ENCODE peak calls at places on chromosomes 2 and 18, in five cellular contexts. C is breast epithelium, D is sigmoid colon, H is SK-N-SH, N is stomach. J is an unnamed sample.

GRCh38 chr2:75375646-75376582 is 176.6 kb upstream of the TACR1 start:
- DNase-seq in C (no peak), N (no peak), D (no peak), H (no peak), J (no peak)

GRCh38 chr2:46885376-46885775 is 30.2 kb downstream of the MCFD2 start:
- DNase-seq in H (no peak), D (peak; percentile 17), N (no peak), C (no peak), J (no peak)

GRCh38 chr2:37189452-37190153 is 1.1 kb upstream of the SULT6B1 start:
- DNase-seq in D (no peak), N (no peak), C (no peak), H (no peak), J (no peak)

GRCh38 chr2:12694990-12695774 is 21.6 kb upstream of the TRIB2 start:
- DNase-seq in D (no peak), N (no peak), H (no peak), C (no peak), J (peak; percentile 21)

GRCh38 chr2:68831688-68832087 is 39.5 kb downstream of the BMP10 start:
- DNase-seq in C (no peak), D (no peak), N (no peak), H (no peak), J (peak; percentile 78)

GRCh38 chr2:127143851-127144782 is 37.2 kb upstream of the BIN1 start:
- DNase-seq in D (no peak), C (no peak), N (no peak), H (no peak), J (no peak)

GRCh38 chr2:160566717-160567116 is 73.1 kb upstream of the RBMS1 start:
- DNase-seq in D (no peak), N (no peak), C (no peak), H (no peak), J (no peak)

GRCh38 chr2:101501443-101501842 is 26.5 kb upstream of the RFX8 start:
- DNase-seq in D (no peak), N (no peak), C (no peak), H (no peak), J (no peak)

GRCh38 chr2:219294356-219295351 is 14.5 kb downstream of the PTPRN start:
- DNase-seq in D (peak; percentile 91), C (peak; percentile 88), N (peak; percentile 92), H (peak; percentile 100), J (peak; percentile 94)

GRCh38 chr2:164252568-164253287 is 368.6 kb downstream of the GRB14 start:
- DNase-seq in D (no peak), N (no peak), C (no peak), H (no peak), J (no peak)

GRCh38 chr18:31510319-31510718 is 12.3 kb downstream of the DSG2 start:
- DNase-seq in N (no peak), C (no peak), D (no peak), H (no peak), J (no peak)

GRCh38 chr2:151808258-151809072 is 19.8 kb downstream of the ARL5A start:
- DNase-seq in C (no peak), H (peak; percentile 35), N (no peak), D (no peak), J (no peak)

GRCh38 chr2:160472839-160473251 is 20.8 kb downstream of the RBMS1 start:
- DNase-seq in H (no peak), C (no peak), D (no peak), N (no peak), J (no peak)

GRCh38 chr18:3402962-3403585 is 46.9 kb upstream of the TGIF1 start:
- DNase-seq in N (no peak), D (no peak), C (no peak), H (peak; percentile 28), J (no peak)

GRCh38 chr2:26123426-26123825 is 49.5 kb upstream of the GAREM2 start:
- DNase-seq in H (no peak), D (no peak), C (no peak), N (no peak), J (no peak)
- H3K27me3 ChIP-seq in H (no peaks in the 10 kb centered on the region), D (no peaks in the 10 kb centered on the region), C (no peaks in the 10 kb centered on the region), N (no peaks in the 10 kb centered on the region), J (no peaks in the 10 kb centered on the region)

GRCh38 chr2:190156750-190157277 is 94.3 kb upstream of the MSTN start:
- DNase-seq in N (no peak), D (no peak), H (no peak), C (no peak), J (no peak)

GRCh38 chr2:190162851-190163250 is 100.3 kb upstream of the MSTN start:
- DNase-seq in H (no peak), N (no peak), D (no peak), C (no peak), J (no peak)

GRCh38 chr2:190158798-190159434 is 96.4 kb upstream of the MSTN start:
- DNase-seq in C (no peak), N (no peak), D (no peak), H (no peak), J (no peak)

GRCh38 chr2:190159453-190159852 is 96.9 kb upstream of the MSTN start:
- DNase-seq in H (no peak), N (no peak), D (no peak), C (no peak), J (no peak)
- TF ChIP-seq POLR2AphosphoS5 in H (no peak), N (peak; percentile 17), D (peak; percentile 30), C (peak; percentile 30), J (peak; percentile 25)

DNA sequence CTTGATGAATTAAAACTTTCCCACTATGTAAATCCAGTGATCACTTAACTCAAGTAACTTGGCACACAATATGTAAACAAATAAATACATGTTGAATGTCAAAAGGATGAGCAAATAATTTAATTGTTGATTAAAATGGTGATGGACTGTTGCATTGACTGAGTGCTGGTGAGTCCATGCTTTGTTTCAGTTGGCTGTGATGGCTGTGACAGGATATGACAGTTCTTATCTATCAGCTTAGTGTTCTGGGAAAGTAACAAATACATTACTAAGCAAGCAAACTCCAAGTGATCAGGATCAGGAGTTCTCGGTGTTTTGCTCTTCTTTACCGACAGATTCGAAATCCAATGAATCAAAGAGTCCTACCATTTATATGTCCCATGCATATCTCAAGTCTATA is 2.7 kb upstream of the MOGAT1 start:
- DNase-seq in H (no peak), C (no peak), D (no peak), N (no peak), J (no peak)
- H3K27me3 ChIP-seq in H (peaks cover 5% of the 10 kb centered on the region), C (no peaks in the 10 kb centered on the region), D (peaks cover 6% of the 10 kb centered on the region), N (no peaks in the 10 kb centered on the region), J (no peaks in the 10 kb centered on the region)

DNA sequence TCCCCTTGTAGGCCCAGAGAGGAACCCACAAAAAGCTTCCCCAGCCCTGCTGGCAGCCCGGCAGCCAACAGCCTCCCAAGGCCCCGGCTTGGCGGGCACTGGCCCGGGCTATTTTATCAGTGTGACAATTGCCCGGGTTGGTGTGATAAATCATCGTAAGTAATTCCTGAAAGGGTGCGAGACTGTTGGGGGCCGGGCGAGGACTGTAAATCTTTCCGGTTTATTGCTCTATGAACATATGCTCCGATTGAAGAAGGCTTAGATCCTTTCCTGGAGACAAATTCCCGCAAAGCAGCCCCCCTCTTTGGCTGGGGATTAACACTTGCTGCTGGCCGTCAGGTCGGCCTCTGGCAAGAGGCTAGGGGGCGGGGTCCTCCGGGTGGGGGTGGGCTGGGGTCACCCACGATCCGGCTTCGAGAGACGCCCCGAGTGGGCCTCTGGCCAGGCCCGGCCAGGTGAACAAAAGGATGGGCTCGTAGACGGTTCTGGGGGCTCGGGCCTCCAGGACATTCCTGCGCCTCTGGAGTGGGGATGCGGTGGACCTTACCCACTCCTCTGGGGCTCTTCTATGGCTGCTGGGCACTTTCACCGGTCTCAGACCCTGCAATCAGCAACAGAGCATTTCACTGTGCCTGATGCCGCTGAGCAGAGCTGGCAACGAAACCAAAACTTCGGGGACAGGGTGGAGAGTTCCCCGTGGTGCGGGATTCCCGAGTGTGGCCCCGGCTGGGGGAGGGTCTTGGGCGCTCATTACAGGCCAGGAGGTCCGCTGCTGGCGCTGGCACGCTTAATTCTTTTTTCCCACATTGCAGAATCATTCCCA is 2.0 kb downstream of the HOXD3 start:
- DNase-seq in C (no peak), N (no peak), H (peak; percentile 73), D (no peak), J (no peak)
- TF ChIP-seq POLR2AphosphoS5 in C (no peak), N (no peak), H (no peak), D (no peak), J (no peak)

DNA sequence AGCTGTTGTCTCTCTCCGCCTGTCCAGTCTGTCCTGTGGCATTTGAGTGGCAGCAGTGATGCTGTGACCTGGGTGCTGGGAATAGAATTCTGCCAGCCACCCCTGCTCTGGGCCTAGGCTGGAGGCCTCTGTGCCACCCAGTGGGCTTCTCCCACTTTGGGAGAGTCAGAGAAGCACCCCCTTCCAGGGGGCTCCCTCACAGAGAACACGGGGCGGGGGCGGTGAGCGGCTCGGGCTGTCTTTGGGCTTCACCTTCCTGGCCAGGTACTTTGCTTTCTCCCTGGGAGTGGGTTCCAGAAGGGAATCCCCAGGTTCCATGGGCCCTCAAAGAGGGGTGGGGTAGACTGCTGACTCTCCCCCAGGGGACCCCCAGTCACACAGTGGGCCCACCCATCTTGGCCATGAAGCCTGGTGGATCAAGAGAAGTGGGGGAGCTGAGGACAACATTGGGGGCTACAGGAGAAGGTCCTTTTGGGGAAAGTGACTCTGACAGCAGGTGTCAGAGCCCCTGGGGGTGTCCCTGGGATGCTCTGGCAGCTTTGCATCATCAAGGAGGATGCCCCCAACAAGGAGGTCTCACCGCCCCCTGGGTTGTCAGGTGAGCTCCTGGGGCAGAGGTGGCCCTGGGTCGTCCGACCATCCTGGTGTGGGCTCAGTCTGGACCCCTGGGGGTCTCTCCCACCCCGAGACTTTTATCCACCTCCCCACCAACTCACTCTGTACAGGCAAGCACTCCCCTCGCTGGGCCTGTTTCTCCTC is 18.8 kb upstream of the BOK start:
- DNase-seq in C (no peak), D (no peak), N (no peak), H (no peak), J (no peak)
- H3K27me3 ChIP-seq in C (no peaks in the 10 kb centered on the region), D (peaks cover 24% of the 10 kb centered on the region), N (peaks cover 7% of the 10 kb centered on the region), H (peaks cover 18% of the 10 kb centered on the region), J (peaks cover 14% of the 10 kb centered on the region)

DNA sequence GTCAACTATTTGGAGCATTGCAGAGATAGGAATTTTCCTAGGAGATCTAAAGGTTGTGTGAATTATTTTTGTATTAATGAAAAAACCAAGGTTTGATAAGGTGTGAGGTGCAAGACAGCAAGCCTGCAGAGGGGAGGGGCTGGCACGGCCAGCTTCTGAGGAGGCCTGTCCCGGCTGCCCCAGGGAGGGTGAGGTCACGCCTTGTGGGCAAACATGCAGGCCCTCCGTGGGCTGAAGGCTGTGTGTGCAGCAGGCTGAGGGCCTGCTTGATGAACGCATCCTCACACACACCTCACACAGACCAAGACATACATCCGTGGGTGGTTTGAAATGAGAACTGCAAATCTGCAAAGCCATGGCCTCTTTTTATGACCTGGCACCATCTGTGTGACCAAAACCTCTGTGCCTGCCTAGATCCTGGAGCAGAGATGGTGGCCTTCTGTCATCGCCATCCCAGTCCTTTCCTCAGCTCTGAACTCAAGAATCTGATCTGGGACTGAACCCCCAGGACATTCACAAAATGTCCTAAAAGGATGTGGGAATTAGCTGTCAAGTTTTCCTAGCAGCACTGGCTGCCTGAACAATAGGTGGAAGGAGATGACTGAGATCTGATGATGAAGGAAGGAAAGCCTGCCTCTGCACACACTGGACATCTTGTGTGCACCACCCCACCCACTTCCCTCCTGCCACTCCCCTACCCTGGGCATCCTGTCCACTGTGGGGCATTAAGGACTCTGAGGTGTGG is 102.4 kb upstream of the MGAT4A start:
- DNase-seq in H (no peak), N (no peak), C (no peak), D (no peak), J (no peak)
- TF ChIP-seq POLR2AphosphoS5 in H (no peak), N (peak; percentile 36), C (no peak), D (no peak), J (peak; percentile 64)

J was measured in esophagus muscularis mucosa.